ENCODE peak calls at places on chromosome 15, in four cellular contexts. Q, T, R and O are unnamed samples.

GRCh38 chr15:45521596-45522167 is 873 bp downstream of the SLC30A4 start:
- DNase-seq in Q (no peak), T (peak), R (peak), O (peak)

GRCh38 chr15:98799461-98799971 is 151.2 kb downstream of the IGF1R start:
- DNase-seq in Q (no peak), T (no peak), R (no peak), O (peak)

GRCh38 chr15:57920916-57921315 is 144.6 kb downstream of the ALDH1A2 start:
- DNase-seq in Q (no peak), T (no peak), R (no peak), O (no peak)

GRCh38 chr15:37810381-37810780 is 124.1 kb upstream of the TMCO5A start:
- DNase-seq in Q (no peak), T (no peak), R (no peak), O (no peak)

GRCh38 chr15:78727561-78727960 is 83.7 kb downstream of the ADAMTS7 start:
- DNase-seq in Q (no peak), T (no peak), R (peak), O (no peak)

GRCh38 chr15:64854526-64854925 is 12.8 kb downstream of the PLEKHO2 start:
- DNase-seq in Q (no peak), T (no peak), R (no peak), O (no peak)

GRCh38 chr15:88218557-88219214 is 37.9 kb downstream of the NTRK3 start:
- DNase-seq in Q (no peak), T (no peak), R (no peak), O (no peak)

GRCh38 chr15:52496776-52497470 is 31.8 kb downstream of the MYO5A start:
- DNase-seq in Q (no peak), T (peak), R (peak), O (no peak)

GRCh38 chr15:39756806-39757522 is 25.7 kb downstream of the FSIP1 start:
- DNase-seq in Q (peak), T (peak), R (peak), O (peak)